ENCODE peak calls at places on chromosomes 13 and 19, in four cellular contexts. U, G, T and P are unnamed samples.

GRCh38 chr19:18284710-18285430 is 3.4 kb upstream of the JUND start:
- DNase-seq in T (no peak), G (no peak), U (no peak), P (peak; percentile 19)

GRCh38 chr13:40764587-40765403 is 6.2 kb downstream of the MRPS31 start:
- DNase-seq in G (no peak), U (no peak), T (no peak), P (no peak)

GRCh38 chr13:45231722-45232121 is 30.9 kb upstream of the KCTD4 start:
- DNase-seq in T (no peak), G (no peak), U (no peak), P (no peak)

GRCh38 chr19:45403781-45404556 is 900 bp downstream of the PPP1R13L start:
- DNase-seq in T (peak; percentile 66), U (peak; percentile 89), G (peak; percentile 70), P (peak; percentile 71)

GRCh38 chr13:108663710-108664109 is 34.3 kb downstream of the MYO16 start:
- DNase-seq in G (no peak), T (no peak), U (no peak), P (no peak)

GRCh38 chr13:45349438-45349837 is 8.5 kb upstream of the TPT1 start:
- DNase-seq in G (no peak), T (no peak), U (no peak), P (no peak)

GRCh38 chr19:19849056-19849455 is 16.6 kb upstream of the ZNF253 start:
- DNase-seq in T (no peak), G (no peak), U (no peak), P (no peak)

GRCh38 chr13:98175823-98176222 is 1.2 kb downstream of the RNF113B start:
- DNase-seq in G (no peak), T (no peak), U (no peak), P (no peak)

GRCh38 chr13:89457977-89458376 is 1786.8 kb downstream of the SLITRK5 start:
- DNase-seq in T (no peak), G (no peak), U (no peak), P (no peak)

GRCh38 chr13:19882231-19882630 is 18.8 kb upstream of the ZMYM5 start:
- DNase-seq in T (no peak), G (no peak), U (no peak), P (no peak)

GRCh38 chr13:44955421-44955820 is 33.9 kb downstream of the NUFIP1 start:
- DNase-seq in U (peak; percentile 65), T (peak; percentile 90), G (no peak), P (no peak)

GRCh38 chr19:55474269-55475265 is 1.9 kb upstream of the ZNF628 start:
- DNase-seq in G (no peak), U (no peak), T (no peak), P (no peak)

GRCh38 chr19:38830039-38830733 is 1.4 kb downstream of the ECH1 start:
- DNase-seq in G (no peak), U (no peak), T (no peak), P (no peak)

GRCh38 chr13:44661936-44662335 is 85.8 kb upstream of the TSC22D1 start:
- DNase-seq in G (no peak), T (no peak), U (no peak), P (no peak)

GRCh38 chr13:91216928-91217700 is 130.4 kb upstream of the MIR17HG start:
- DNase-seq in G (no peak), T (no peak), U (no peak), P (no peak)

GRCh38 chr19:29630661-29631060 is 24.6 kb downstream of the POP4 start:
- DNase-seq in G (no peak), U (no peak), T (no peak), P (no peak)

GRCh38 chr19:2309734-2310362 is 1.9 kb upstream of the LINGO3 start:
- DNase-seq in T (no peak), G (no peak), U (peak; percentile 83), P (no peak)

GRCh38 chr19:41646589-41647204 is 19.8 kb upstream of the CEACAM4 start:
- DNase-seq in G (no peak), U (peak; percentile 76), T (no peak), P (no peak)

GRCh38 chr19:19261350-19262189 is 11.5 kb downstream of the TM6SF2 start:
- DNase-seq in U (no peak), T (no peak), G (no peak), P (no peak)

GRCh38 chr13:108527849-108528248 is 101.6 kb upstream of the MYO16 start:
- DNase-seq in T (no peak), U (no peak), G (no peak), P (no peak)

GRCh38 chr19:33388817-33389573 is 15.5 kb downstream of the CEBPG start:
- DNase-seq in T (no peak), G (no peak), U (no peak), P (no peak)

GRCh38 chr19:42465827-42466280 is 23.1 kb upstream of the CXCL17 start:
- DNase-seq in U (no peak), G (no peak), T (no peak), P (no peak)

GRCh38 chr13:50592412-50593145 is 250.9 kb downstream of the DLEU7 start:
- DNase-seq in G (no peak), U (no peak), T (no peak), P (no peak)

GRCh38 chr13:44404261-44405139 is 30.9 kb downstream of the SERP2 start:
- DNase-seq in U (no peak), T (peak; percentile 33), G (peak; percentile 93), P (no peak)

GRCh38 chr13:73326215-73326558 is 267.4 kb downstream of the KLF5 start:
- DNase-seq in G (no peak), T (no peak), U (no peak), P (no peak)

GRCh38 chr19:52991484-52991883 is 22.2 kb upstream of the ERVV-1 start:
- DNase-seq in G (no peak), T (no peak), U (no peak), P (no peak)

GRCh38 chr13:71374471-71375041 is 492.4 kb downstream of the DACH1 start:
- DNase-seq in T (no peak), G (no peak), U (no peak), P (no peak)

GRCh38 chr19:55340784-55341147 is 1.1 kb downstream of the KMT5C start:
- DNase-seq in T (no peak), G (no peak), U (no peak), P (peak; percentile 74)

GRCh38 chr19:35639863-35640262 is 1.7 kb upstream of the ETV2 start:
- DNase-seq in U (no peak), G (no peak), T (no peak), P (no peak)

GRCh38 chr13:93963266-93964131 is 516.0 kb downstream of the DCT start:
- DNase-seq in G (peak; percentile 83), U (no peak), T (no peak), P (no peak)

GRCh38 chr19:17236414-17236716 is 9.4 kb downstream of the NR2F6 start:
- DNase-seq in U (no peak), T (no peak), G (no peak), P (no peak)

GRCh38 chr13:76538004-76538403 is 348.2 kb downstream of the KCTD12 start:
- DNase-seq in U (no peak), T (no peak), G (no peak), P (no peak)

DNA sequence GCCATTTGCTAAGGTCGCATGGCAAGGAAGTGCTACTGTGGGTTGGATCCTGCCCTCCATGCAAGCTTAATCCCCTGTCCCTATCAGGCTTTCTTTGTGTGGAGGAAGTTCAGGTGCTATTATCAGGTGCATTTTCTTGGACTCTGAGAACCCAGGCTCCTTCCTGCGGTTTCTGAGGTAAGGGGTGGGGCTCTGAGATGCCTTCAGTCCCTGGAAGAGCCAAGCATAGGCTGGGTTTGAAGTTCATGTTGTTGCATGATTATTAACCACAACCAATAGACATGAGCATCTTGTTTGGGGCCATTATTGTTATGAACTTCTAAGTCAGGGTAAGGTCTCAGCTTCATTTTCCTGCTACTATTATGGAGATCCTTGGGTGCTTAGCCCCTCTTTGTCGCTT is 109.5 kb downstream of the NALCN start:
- DNase-seq in U (no peak), G (no peak), T (no peak), P (no peak)
- H3K4me1 ChIP-seq in U (no peaks in the 10 kb centered on the region), G (no peaks in the 10 kb centered on the region), T (no peaks in the 10 kb centered on the region), P (no peaks in the 10 kb centered on the region)

GRCh38 chr13:48253849-48254248 is 20.8 kb downstream of the ITM2B start:
- DNase-seq in U (no peak), G (peak; percentile 76), T (no peak), P (no peak)

GRCh38 chr13:48255090-48255489 is 22.1 kb downstream of the ITM2B start:
- DNase-seq in G (no peak), U (no peak), T (no peak), P (no peak)

GRCh38 chr13:48249018-48249417 is 16.0 kb downstream of the ITM2B start:
- DNase-seq in G (no peak), U (no peak), T (no peak), P (no peak)

GRCh38 chr13:48252176-48252575 is 19.2 kb downstream of the ITM2B start:
- DNase-seq in G (no peak), T (no peak), U (no peak), P (no peak)

DNA sequence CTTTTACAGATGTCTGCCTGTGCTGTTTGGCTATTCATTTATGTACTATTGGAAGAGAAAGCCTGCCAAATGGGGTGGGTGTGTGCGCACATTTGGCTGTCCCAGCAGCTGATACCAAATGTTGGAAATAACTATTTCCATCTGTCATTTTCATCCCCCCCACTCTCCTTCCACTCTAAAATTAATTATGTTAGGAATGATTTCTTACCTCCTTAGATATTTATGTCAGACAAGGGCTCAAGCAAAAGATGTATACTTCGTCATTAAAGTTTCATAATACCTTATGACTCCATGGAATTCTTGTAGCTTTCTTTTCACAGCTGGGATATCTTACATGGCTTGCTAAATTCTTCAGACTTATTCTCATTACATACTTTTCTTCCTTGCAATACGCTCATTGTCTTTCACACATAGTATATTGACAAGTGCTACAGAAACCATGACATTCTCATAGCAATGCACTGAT is 18.6 kb downstream of the ITM2B start:
- DNase-seq in U (no peak), T (no peak), G (no peak), P (no peak)
- H3K27ac ChIP-seq in U (no peak overlapping the region), T (no peak overlapping the region), G (no peak overlapping the region), P (peak overlapping the region; percentile 9)

DNA sequence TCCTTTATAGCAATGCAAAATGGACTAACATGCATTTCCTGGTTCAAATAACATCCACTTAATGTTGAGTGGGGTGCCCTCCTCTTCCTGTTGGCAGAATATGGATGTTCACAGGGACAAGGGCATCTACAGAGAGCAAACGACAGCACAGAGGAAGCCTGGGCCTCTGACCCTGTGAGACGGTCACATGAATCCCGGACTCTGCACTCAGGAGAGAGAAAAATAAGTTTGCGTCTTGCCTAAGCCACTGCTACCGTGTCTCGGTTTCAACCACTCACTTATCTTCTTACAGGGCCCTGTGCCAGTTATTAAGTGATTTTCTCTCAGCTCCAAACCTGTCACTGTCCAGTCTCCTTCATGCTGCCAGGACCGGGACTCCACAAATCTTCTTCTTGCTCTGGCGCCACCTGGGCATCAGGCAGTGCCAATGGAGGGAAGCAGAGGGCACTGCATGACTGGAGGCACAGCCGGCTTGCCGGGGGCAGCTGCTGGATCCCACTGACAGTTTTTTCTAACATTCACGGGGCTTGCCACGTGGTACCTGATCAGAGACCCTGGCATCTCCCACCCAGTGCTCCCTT is 11.8 kb downstream of the LIG1 start:
- DNase-seq in U (no peak), G (no peak), T (no peak), P (peak; percentile 34)
- TF ChIP-seq CTCF in U (no peak), G (no peak), T (no peak), P (no peak)

GRCh38 chr19:12779162-12779993 is 4.0 kb upstream of the HOOK2 start:
- DNase-seq in T (no peak), G (peak; percentile 61), U (peak; percentile 63), P (peak; percentile 62)
- H3K4me1 ChIP-seq in T (peaks cover 17% of the 10 kb centered on the region), G (peaks cover 61% of the 10 kb centered on the region), U (peaks cover 5% of the 10 kb centered on the region), P (peaks cover 61% of the 10 kb centered on the region)